ENCODE peak calls at places on chromosomes 11 and 22, in ten cellular contexts. One of them, this sample, is unnamed.

GRCh38 chr11:1111545-1112212 is 37.0 kb downstream of the MUC2 start:
- DNase-seq in NCI-H2081: no peak
- DNase-seq in stimulated activated CD4-positive, alpha-beta T cell treated with anti-CD3 and anti-CD28 coated beads, TNF-alpha, amount 100 ng/mL, for 1 hour: no peak
- DNase-seq in activated T-cell treated with anti-CD3 and anti-CD28 coated beads for 1 hour: no peak
- DNase-seq in SW480: no peak
- DNase-seq in B cell: no peak
- DNase-seq in T47D: no peak
- DNase-seq in NCI-H1092: no peak
- DNase-seq in upper lobe of right lung: peak
- DNase-seq in CD4-positive, alpha-beta memory T cell: no peak
- DNase-seq in this sample: peak

GRCh38 chr11:74269161-74269809 is 42.2 kb downstream of the P4HA3 start:
- DNase-seq in stimulated activated CD4-positive, alpha-beta T cell treated with anti-CD3 and anti-CD28 coated beads, TNF-alpha, amount 100 ng/mL, for 1 hour: no peak
- DNase-seq in CD4-positive, alpha-beta memory T cell: peak
- DNase-seq in activated T-cell treated with anti-CD3 and anti-CD28 coated beads for 1 hour: no peak
- DNase-seq in B cell: no peak
- DNase-seq in NCI-H1092: no peak
- DNase-seq in NCI-H2081: no peak
- DNase-seq in T47D: no peak
- DNase-seq in SW480: no peak
- DNase-seq in upper lobe of right lung: no peak
- DNase-seq in this sample: no peak

GRCh38 chr11:123202155-123202714 is 7.2 kb upstream of the CLMP start:
- DNase-seq in NCI-H1092: no peak
- DNase-seq in SW480: no peak
- DNase-seq in NCI-H2081: no peak
- DNase-seq in stimulated activated CD4-positive, alpha-beta T cell treated with anti-CD3 and anti-CD28 coated beads, TNF-alpha, amount 100 ng/mL, for 1 hour: no peak
- DNase-seq in activated T-cell treated with anti-CD3 and anti-CD28 coated beads for 1 hour: no peak
- DNase-seq in upper lobe of right lung: no peak
- DNase-seq in B cell: no peak
- DNase-seq in CD4-positive, alpha-beta memory T cell: no peak
- DNase-seq in T47D: no peak
- DNase-seq in this sample: no peak

GRCh38 chr11:75031224-75031753 is 42.6 kb downstream of the NEU3 start:
- DNase-seq in activated T-cell treated with anti-CD3 and anti-CD28 coated beads for 1 hour: no peak
- DNase-seq in upper lobe of right lung: no peak
- DNase-seq in stimulated activated CD4-positive, alpha-beta T cell treated with anti-CD3 and anti-CD28 coated beads, TNF-alpha, amount 100 ng/mL, for 1 hour: no peak
- DNase-seq in SW480: peak
- DNase-seq in T47D: no peak
- DNase-seq in B cell: no peak
- DNase-seq in NCI-H2081: no peak
- DNase-seq in NCI-H1092: no peak
- DNase-seq in CD4-positive, alpha-beta memory T cell: no peak
- DNase-seq in this sample: no peak

GRCh38 chr11:111459506-111460270 is 52.5 kb downstream of the BTG4 start:
- DNase-seq in NCI-H2081: no peak
- DNase-seq in stimulated activated CD4-positive, alpha-beta T cell treated with anti-CD3 and anti-CD28 coated beads, TNF-alpha, amount 100 ng/mL, for 1 hour: no peak
- DNase-seq in activated T-cell treated with anti-CD3 and anti-CD28 coated beads for 1 hour: no peak
- DNase-seq in T47D: no peak
- DNase-seq in upper lobe of right lung: no peak
- DNase-seq in B cell: no peak
- DNase-seq in CD4-positive, alpha-beta memory T cell: no peak
- DNase-seq in NCI-H1092: no peak
- DNase-seq in SW480: no peak
- DNase-seq in this sample: no peak

GRCh38 chr11:69942333-69942820 is 123.2 kb upstream of the FGF3 start:
- DNase-seq in upper lobe of right lung: peak
- DNase-seq in CD4-positive, alpha-beta memory T cell: no peak
- DNase-seq in stimulated activated CD4-positive, alpha-beta T cell treated with anti-CD3 and anti-CD28 coated beads, TNF-alpha, amount 100 ng/mL, for 1 hour: no peak
- DNase-seq in activated T-cell treated with anti-CD3 and anti-CD28 coated beads for 1 hour: no peak
- DNase-seq in NCI-H1092: no peak
- DNase-seq in SW480: no peak
- DNase-seq in NCI-H2081: no peak
- DNase-seq in B cell: no peak
- DNase-seq in T47D: no peak
- DNase-seq in this sample: peak

GRCh38 chr22:34966980-34967379 is 99.0 kb upstream of the ISX start:
- DNase-seq in activated T-cell treated with anti-CD3 and anti-CD28 coated beads for 1 hour: no peak
- DNase-seq in NCI-H1092: no peak
- DNase-seq in T47D: no peak
- DNase-seq in B cell: no peak
- DNase-seq in CD4-positive, alpha-beta memory T cell: no peak
- DNase-seq in upper lobe of right lung: no peak
- DNase-seq in stimulated activated CD4-positive, alpha-beta T cell treated with anti-CD3 and anti-CD28 coated beads, TNF-alpha, amount 100 ng/mL, for 1 hour: no peak
- DNase-seq in NCI-H2081: no peak
- DNase-seq in SW480: peak
- DNase-seq in this sample: no peak

GRCh38 chr11:8384199-8384821 is 120.6 kb upstream of the LMO1 start:
- DNase-seq in SW480: peak
- DNase-seq in NCI-H2081: no peak
- DNase-seq in NCI-H1092: no peak
- DNase-seq in stimulated activated CD4-positive, alpha-beta T cell treated with anti-CD3 and anti-CD28 coated beads, TNF-alpha, amount 100 ng/mL, for 1 hour: no peak
- DNase-seq in B cell: no peak
- DNase-seq in activated T-cell treated with anti-CD3 and anti-CD28 coated beads for 1 hour: no peak
- DNase-seq in CD4-positive, alpha-beta memory T cell: no peak
- DNase-seq in T47D: no peak
- DNase-seq in upper lobe of right lung: peak
- DNase-seq in this sample: peak

GRCh38 chr11:91788764-91789163 is 435.9 kb upstream of the FAT3 start:
- DNase-seq in CD4-positive, alpha-beta memory T cell: no peak
- DNase-seq in stimulated activated CD4-positive, alpha-beta T cell treated with anti-CD3 and anti-CD28 coated beads, TNF-alpha, amount 100 ng/mL, for 1 hour: no peak
- DNase-seq in B cell: no peak
- DNase-seq in upper lobe of right lung: no peak
- DNase-seq in NCI-H1092: no peak
- DNase-seq in T47D: no peak
- DNase-seq in NCI-H2081: no peak
- DNase-seq in activated T-cell treated with anti-CD3 and anti-CD28 coated beads for 1 hour: no peak
- DNase-seq in SW480: no peak
- DNase-seq in this sample: no peak

GRCh38 chr22:27980424-27981148 is 61.5 kb upstream of the PITPNB start:
- DNase-seq in upper lobe of right lung: no peak
- DNase-seq in SW480: no peak
- DNase-seq in B cell: no peak
- DNase-seq in NCI-H1092: no peak
- DNase-seq in CD4-positive, alpha-beta memory T cell: no peak
- DNase-seq in activated T-cell treated with anti-CD3 and anti-CD28 coated beads for 1 hour: no peak
- DNase-seq in T47D: peak
- DNase-seq in stimulated activated CD4-positive, alpha-beta T cell treated with anti-CD3 and anti-CD28 coated beads, TNF-alpha, amount 100 ng/mL, for 1 hour: no peak
- DNase-seq in NCI-H2081: no peak
- DNase-seq in this sample: no peak

GRCh38 chr11:64144587-64145295 is 21.2 kb downstream of the MACROD1 start:
- DNase-seq in NCI-H1092: no peak
- DNase-seq in upper lobe of right lung: no peak
- DNase-seq in stimulated activated CD4-positive, alpha-beta T cell treated with anti-CD3 and anti-CD28 coated beads, TNF-alpha, amount 100 ng/mL, for 1 hour: no peak
- DNase-seq in NCI-H2081: no peak
- DNase-seq in SW480: no peak
- DNase-seq in CD4-positive, alpha-beta memory T cell: no peak
- DNase-seq in T47D: no peak
- DNase-seq in activated T-cell treated with anti-CD3 and anti-CD28 coated beads for 1 hour: no peak
- DNase-seq in B cell: no peak
- DNase-seq in this sample: no peak

GRCh38 chr11:94519478-94520084 is 7.3 kb downstream of the C11orf97 start:
- DNase-seq in upper lobe of right lung: no peak
- DNase-seq in T47D: peak
- DNase-seq in SW480: peak
- DNase-seq in CD4-positive, alpha-beta memory T cell: peak
- DNase-seq in stimulated activated CD4-positive, alpha-beta T cell treated with anti-CD3 and anti-CD28 coated beads, TNF-alpha, amount 100 ng/mL, for 1 hour: no peak
- DNase-seq in B cell: no peak
- DNase-seq in NCI-H2081: peak
- DNase-seq in activated T-cell treated with anti-CD3 and anti-CD28 coated beads for 1 hour: no peak
- DNase-seq in NCI-H1092: peak
- DNase-seq in this sample: no peak

GRCh38 chr11:86805873-86806310 is 5.5 kb downstream of the PRSS23 start:
- DNase-seq in T47D: no peak
- DNase-seq in stimulated activated CD4-positive, alpha-beta T cell treated with anti-CD3 and anti-CD28 coated beads, TNF-alpha, amount 100 ng/mL, for 1 hour: no peak
- DNase-seq in NCI-H1092: no peak
- DNase-seq in activated T-cell treated with anti-CD3 and anti-CD28 coated beads for 1 hour: no peak
- DNase-seq in B cell: no peak
- DNase-seq in SW480: no peak
- DNase-seq in NCI-H2081: no peak
- DNase-seq in upper lobe of right lung: no peak
- DNase-seq in CD4-positive, alpha-beta memory T cell: no peak
- DNase-seq in this sample: no peak

GRCh38 chr11:114340311-114341131 is 44.3 kb downstream of the NNMT start:
- DNase-seq in NCI-H2081: peak
- DNase-seq in T47D: peak
- DNase-seq in B cell: peak
- DNase-seq in stimulated activated CD4-positive, alpha-beta T cell treated with anti-CD3 and anti-CD28 coated beads, TNF-alpha, amount 100 ng/mL, for 1 hour: no peak
- DNase-seq in NCI-H1092: peak
- DNase-seq in upper lobe of right lung: peak
- DNase-seq in CD4-positive, alpha-beta memory T cell: peak
- DNase-seq in activated T-cell treated with anti-CD3 and anti-CD28 coated beads for 1 hour: peak
- DNase-seq in SW480: peak
- DNase-seq in this sample: peak

GRCh38 chr11:45725776-45726606 is 60.6 kb upstream of the CHST1 start:
- DNase-seq in B cell: no peak
- DNase-seq in NCI-H1092: no peak
- DNase-seq in CD4-positive, alpha-beta memory T cell: no peak
- DNase-seq in upper lobe of right lung: no peak
- DNase-seq in T47D: no peak
- DNase-seq in SW480: no peak
- DNase-seq in NCI-H2081: no peak
- DNase-seq in stimulated activated CD4-positive, alpha-beta T cell treated with anti-CD3 and anti-CD28 coated beads, TNF-alpha, amount 100 ng/mL, for 1 hour: no peak
- DNase-seq in activated T-cell treated with anti-CD3 and anti-CD28 coated beads for 1 hour: no peak
- DNase-seq in this sample: no peak

GRCh38 chr11:119489087-119489486 is 66.1 kb upstream of the THY1 start:
- DNase-seq in activated T-cell treated with anti-CD3 and anti-CD28 coated beads for 1 hour: no peak
- DNase-seq in NCI-H1092: no peak
- DNase-seq in SW480: no peak
- DNase-seq in NCI-H2081: no peak
- DNase-seq in CD4-positive, alpha-beta memory T cell: no peak
- DNase-seq in T47D: no peak
- DNase-seq in stimulated activated CD4-positive, alpha-beta T cell treated with anti-CD3 and anti-CD28 coated beads, TNF-alpha, amount 100 ng/mL, for 1 hour: no peak
- DNase-seq in B cell: no peak
- DNase-seq in upper lobe of right lung: no peak
- DNase-seq in this sample: no peak

GRCh38 chr11:119664063-119664572 is 64.9 kb downstream of the NECTIN1 start:
- DNase-seq in activated T-cell treated with anti-CD3 and anti-CD28 coated beads for 1 hour: no peak
- DNase-seq in NCI-H2081: peak
- DNase-seq in stimulated activated CD4-positive, alpha-beta T cell treated with anti-CD3 and anti-CD28 coated beads, TNF-alpha, amount 100 ng/mL, for 1 hour: no peak
- DNase-seq in B cell: no peak
- DNase-seq in upper lobe of right lung: no peak
- DNase-seq in SW480: no peak
- DNase-seq in T47D: peak
- DNase-seq in CD4-positive, alpha-beta memory T cell: no peak
- DNase-seq in NCI-H1092: peak
- DNase-seq in this sample: no peak

GRCh38 chr11:100672483-100673038 is 14.5 kb upstream of the ARHGAP42 start:
- DNase-seq in SW480: no peak
- DNase-seq in NCI-H2081: no peak
- DNase-seq in CD4-positive, alpha-beta memory T cell: no peak
- DNase-seq in NCI-H1092: peak
- DNase-seq in B cell: no peak
- DNase-seq in T47D: no peak
- DNase-seq in upper lobe of right lung: no peak
- DNase-seq in stimulated activated CD4-positive, alpha-beta T cell treated with anti-CD3 and anti-CD28 coated beads, TNF-alpha, amount 100 ng/mL, for 1 hour: no peak
- DNase-seq in activated T-cell treated with anti-CD3 and anti-CD28 coated beads for 1 hour: no peak
- DNase-seq in this sample: no peak

GRCh38 chr11:125062931-125063428 is at the start of gene SLC37A2:
- DNase-seq in activated T-cell treated with anti-CD3 and anti-CD28 coated beads for 1 hour: peak
- DNase-seq in SW480: peak
- DNase-seq in upper lobe of right lung: peak
- DNase-seq in B cell: peak
- DNase-seq in stimulated activated CD4-positive, alpha-beta T cell treated with anti-CD3 and anti-CD28 coated beads, TNF-alpha, amount 100 ng/mL, for 1 hour: no peak
- DNase-seq in T47D: peak
- DNase-seq in NCI-H1092: peak
- DNase-seq in NCI-H2081: no peak
- DNase-seq in CD4-positive, alpha-beta memory T cell: peak
- DNase-seq in this sample: peak

GRCh38 chr11:93000511-93001476 is 31.3 kb downstream of the MTNR1B start:
- DNase-seq in T47D: no peak
- DNase-seq in B cell: no peak
- DNase-seq in SW480: peak
- DNase-seq in CD4-positive, alpha-beta memory T cell: no peak
- DNase-seq in activated T-cell treated with anti-CD3 and anti-CD28 coated beads for 1 hour: no peak
- DNase-seq in upper lobe of right lung: no peak
- DNase-seq in NCI-H2081: no peak
- DNase-seq in NCI-H1092: no peak
- DNase-seq in stimulated activated CD4-positive, alpha-beta T cell treated with anti-CD3 and anti-CD28 coated beads, TNF-alpha, amount 100 ng/mL, for 1 hour: no peak
- DNase-seq in this sample: no peak

GRCh38 chr11:69909561-69910518 is 90.6 kb upstream of the FGF3 start:
- DNase-seq in T47D: no peak
- DNase-seq in upper lobe of right lung: peak
- DNase-seq in SW480: no peak
- DNase-seq in activated T-cell treated with anti-CD3 and anti-CD28 coated beads for 1 hour: no peak
- DNase-seq in NCI-H2081: no peak
- DNase-seq in NCI-H1092: no peak
- DNase-seq in CD4-positive, alpha-beta memory T cell: no peak
- DNase-seq in stimulated activated CD4-positive, alpha-beta T cell treated with anti-CD3 and anti-CD28 coated beads, TNF-alpha, amount 100 ng/mL, for 1 hour: no peak
- DNase-seq in B cell: no peak
- DNase-seq in this sample: peak

GRCh38 chr11:100629671-100630070 is 57.4 kb upstream of the ARHGAP42 start:
- DNase-seq in T47D: peak
- DNase-seq in B cell: no peak
- DNase-seq in NCI-H2081: no peak
- DNase-seq in upper lobe of right lung: no peak
- DNase-seq in SW480: peak
- DNase-seq in stimulated activated CD4-positive, alpha-beta T cell treated with anti-CD3 and anti-CD28 coated beads, TNF-alpha, amount 100 ng/mL, for 1 hour: no peak
- DNase-seq in CD4-positive, alpha-beta memory T cell: no peak
- DNase-seq in NCI-H1092: no peak
- DNase-seq in activated T-cell treated with anti-CD3 and anti-CD28 coated beads for 1 hour: no peak
- DNase-seq in this sample: no peak

GRCh38 chr11:1701041-1701807 is 4.2 kb downstream of the KRTAP5-6 start:
- DNase-seq in NCI-H2081: no peak
- DNase-seq in B cell: no peak
- DNase-seq in activated T-cell treated with anti-CD3 and anti-CD28 coated beads for 1 hour: no peak
- DNase-seq in SW480: no peak
- DNase-seq in upper lobe of right lung: no peak
- DNase-seq in CD4-positive, alpha-beta memory T cell: no peak
- DNase-seq in NCI-H1092: no peak
- DNase-seq in T47D: peak
- DNase-seq in stimulated activated CD4-positive, alpha-beta T cell treated with anti-CD3 and anti-CD28 coated beads, TNF-alpha, amount 100 ng/mL, for 1 hour: no peak
- DNase-seq in this sample: peak

GRCh38 chr11:76214968-76215548 is 8.8 kb upstream of the WNT11 start:
- DNase-seq in CD4-positive, alpha-beta memory T cell: no peak
- DNase-seq in T47D: no peak
- DNase-seq in upper lobe of right lung: no peak
- DNase-seq in NCI-H2081: no peak
- DNase-seq in stimulated activated CD4-positive, alpha-beta T cell treated with anti-CD3 and anti-CD28 coated beads, TNF-alpha, amount 100 ng/mL, for 1 hour: no peak
- DNase-seq in activated T-cell treated with anti-CD3 and anti-CD28 coated beads for 1 hour: no peak
- DNase-seq in B cell: no peak
- DNase-seq in NCI-H1092: no peak
- DNase-seq in SW480: no peak
- DNase-seq in this sample: no peak

GRCh38 chr11:31303644-31304043 is 65.9 kb downstream of the DCDC1 start:
- DNase-seq in B cell: no peak
- DNase-seq in CD4-positive, alpha-beta memory T cell: no peak
- DNase-seq in NCI-H1092: no peak
- DNase-seq in SW480: no peak
- DNase-seq in activated T-cell treated with anti-CD3 and anti-CD28 coated beads for 1 hour: no peak
- DNase-seq in upper lobe of right lung: no peak
- DNase-seq in T47D: no peak
- DNase-seq in NCI-H2081: no peak
- DNase-seq in stimulated activated CD4-positive, alpha-beta T cell treated with anti-CD3 and anti-CD28 coated beads, TNF-alpha, amount 100 ng/mL, for 1 hour: no peak
- DNase-seq in this sample: no peak

GRCh38 chr11:101583180-101584128 is at the start of gene TRPC6:
- DNase-seq in SW480: no peak
- DNase-seq in B cell: no peak
- DNase-seq in stimulated activated CD4-positive, alpha-beta T cell treated with anti-CD3 and anti-CD28 coated beads, TNF-alpha, amount 100 ng/mL, for 1 hour: no peak
- DNase-seq in NCI-H2081: no peak
- DNase-seq in NCI-H1092: no peak
- DNase-seq in upper lobe of right lung: peak
- DNase-seq in CD4-positive, alpha-beta memory T cell: no peak
- DNase-seq in T47D: peak
- DNase-seq in activated T-cell treated with anti-CD3 and anti-CD28 coated beads for 1 hour: no peak
- DNase-seq in this sample: peak

GRCh38 chr11:79902493-79902892 is 461.7 kb upstream of the TENM4 start:
- DNase-seq in CD4-positive, alpha-beta memory T cell: no peak
- DNase-seq in upper lobe of right lung: no peak
- DNase-seq in NCI-H1092: no peak
- DNase-seq in T47D: no peak
- DNase-seq in B cell: no peak
- DNase-seq in SW480: no peak
- DNase-seq in activated T-cell treated with anti-CD3 and anti-CD28 coated beads for 1 hour: no peak
- DNase-seq in stimulated activated CD4-positive, alpha-beta T cell treated with anti-CD3 and anti-CD28 coated beads, TNF-alpha, amount 100 ng/mL, for 1 hour: no peak
- DNase-seq in NCI-H2081: no peak
- DNase-seq in this sample: no peak

GRCh38 chr11:87394924-87395323 is 357.2 kb downstream of the TMEM135 start:
- DNase-seq in NCI-H1092: no peak
- DNase-seq in stimulated activated CD4-positive, alpha-beta T cell treated with anti-CD3 and anti-CD28 coated beads, TNF-alpha, amount 100 ng/mL, for 1 hour: no peak
- DNase-seq in upper lobe of right lung: no peak
- DNase-seq in T47D: no peak
- DNase-seq in CD4-positive, alpha-beta memory T cell: no peak
- DNase-seq in B cell: no peak
- DNase-seq in NCI-H2081: no peak
- DNase-seq in SW480: no peak
- DNase-seq in activated T-cell treated with anti-CD3 and anti-CD28 coated beads for 1 hour: no peak
- DNase-seq in this sample: no peak